ENCODE peak calls at places on chromosomes 5 and 9, in five cellular contexts. One of them, this sample, is unnamed.

GRCh38 chr9:93129691-93130500 is 4.2 kb downstream of the NINJ1 start:
- DNase-seq in hepatic stellate cell: no peak
- DNase-seq in ACHN: no peak
- DNase-seq in D341Med: no peak
- DNase-seq in activated CD4-positive, alpha-beta T cell treated with anti-CD3 and anti-CD28 coated beads, Interleukin-2, amount 10 ng/mL, durations not matched to agents 7 days and 5 days: no peak
- DNase-seq in this sample: no peak

GRCh38 chr5:35963381-35963843 is 25.0 kb upstream of the CAPSL start:
- DNase-seq in ACHN: no peak
- DNase-seq in D341Med: no peak
- DNase-seq in hepatic stellate cell: no peak
- DNase-seq in activated CD4-positive, alpha-beta T cell treated with anti-CD3 and anti-CD28 coated beads, Interleukin-2, amount 10 ng/mL, durations not matched to agents 7 days and 5 days: no peak
- DNase-seq in this sample: no peak

GRCh38 chr5:78829811-78830499 is 155.2 kb downstream of the ARSB start:
- DNase-seq in ACHN: no peak
- DNase-seq in activated CD4-positive, alpha-beta T cell treated with anti-CD3 and anti-CD28 coated beads, Interleukin-2, amount 10 ng/mL, durations not matched to agents 7 days and 5 days: no peak
- DNase-seq in hepatic stellate cell: no peak
- DNase-seq in D341Med: no peak
- DNase-seq in this sample: no peak

GRCh38 chr9:76215066-76215465 is 179.2 kb downstream of the RFK start:
- DNase-seq in hepatic stellate cell: no peak
- DNase-seq in D341Med: no peak
- DNase-seq in ACHN: no peak
- DNase-seq in activated CD4-positive, alpha-beta T cell treated with anti-CD3 and anti-CD28 coated beads, Interleukin-2, amount 10 ng/mL, durations not matched to agents 7 days and 5 days: no peak
- DNase-seq in this sample: no peak

GRCh38 chr5:179260324-179261070 is 84.8 kb downstream of the ADAMTS2 start:
- DNase-seq in activated CD4-positive, alpha-beta T cell treated with anti-CD3 and anti-CD28 coated beads, Interleukin-2, amount 10 ng/mL, durations not matched to agents 7 days and 5 days: no peak
- DNase-seq in hepatic stellate cell: no peak
- DNase-seq in ACHN: no peak
- DNase-seq in D341Med: no peak
- DNase-seq in this sample: no peak

GRCh38 chr5:95216136-95216955 is 68.5 kb downstream of the MCTP1 start:
- DNase-seq in activated CD4-positive, alpha-beta T cell treated with anti-CD3 and anti-CD28 coated beads, Interleukin-2, amount 10 ng/mL, durations not matched to agents 7 days and 5 days: no peak
- DNase-seq in ACHN: no peak
- DNase-seq in D341Med: no peak
- DNase-seq in hepatic stellate cell: no peak
- DNase-seq in this sample: no peak

GRCh38 chr9:17995031-17995430 is 416.2 kb downstream of the SH3GL2 start:
- DNase-seq in hepatic stellate cell: no peak
- DNase-seq in D341Med: no peak
- DNase-seq in activated CD4-positive, alpha-beta T cell treated with anti-CD3 and anti-CD28 coated beads, Interleukin-2, amount 10 ng/mL, durations not matched to agents 7 days and 5 days: no peak
- DNase-seq in ACHN: no peak
- DNase-seq in this sample: no peak

GRCh38 chr9:124286292-124286931 is 28.7 kb downstream of the NEK6 start:
- DNase-seq in hepatic stellate cell: peak
- DNase-seq in ACHN: peak
- DNase-seq in activated CD4-positive, alpha-beta T cell treated with anti-CD3 and anti-CD28 coated beads, Interleukin-2, amount 10 ng/mL, durations not matched to agents 7 days and 5 days: peak
- DNase-seq in D341Med: no peak
- DNase-seq in this sample: no peak

GRCh38 chr9:113964740-113965095 is 88.6 kb downstream of the ZNF618 start:
- DNase-seq in D341Med: no peak
- DNase-seq in ACHN: no peak
- DNase-seq in activated CD4-positive, alpha-beta T cell treated with anti-CD3 and anti-CD28 coated beads, Interleukin-2, amount 10 ng/mL, durations not matched to agents 7 days and 5 days: no peak
- DNase-seq in hepatic stellate cell: no peak
- DNase-seq in this sample: no peak

GRCh38 chr5:149211566-149211965 is 60.1 kb upstream of the AFAP1L1 start:
- DNase-seq in hepatic stellate cell: no peak
- DNase-seq in D341Med: no peak
- DNase-seq in ACHN: no peak
- DNase-seq in activated CD4-positive, alpha-beta T cell treated with anti-CD3 and anti-CD28 coated beads, Interleukin-2, amount 10 ng/mL, durations not matched to agents 7 days and 5 days: peak
- DNase-seq in this sample: no peak

GRCh38 chr5:32057157-32058096 is 116.7 kb downstream of the GOLPH3 start:
- DNase-seq in activated CD4-positive, alpha-beta T cell treated with anti-CD3 and anti-CD28 coated beads, Interleukin-2, amount 10 ng/mL, durations not matched to agents 7 days and 5 days: no peak
- DNase-seq in ACHN: peak
- DNase-seq in D341Med: no peak
- DNase-seq in hepatic stellate cell: no peak
- DNase-seq in this sample: no peak

GRCh38 chr9:132006657-132007370 is 72.9 kb downstream of the MED27 start:
- DNase-seq in D341Med: peak
- DNase-seq in hepatic stellate cell: no peak
- DNase-seq in ACHN: peak
- DNase-seq in activated CD4-positive, alpha-beta T cell treated with anti-CD3 and anti-CD28 coated beads, Interleukin-2, amount 10 ng/mL, durations not matched to agents 7 days and 5 days: peak
- DNase-seq in this sample: no peak

GRCh38 chr9:89410709-89411111 is 87.2 kb downstream of the SEMA4D start:
- DNase-seq in hepatic stellate cell: no peak
- DNase-seq in activated CD4-positive, alpha-beta T cell treated with anti-CD3 and anti-CD28 coated beads, Interleukin-2, amount 10 ng/mL, durations not matched to agents 7 days and 5 days: no peak
- DNase-seq in ACHN: peak
- DNase-seq in D341Med: no peak
- DNase-seq in this sample: peak

GRCh38 chr9:127557466-127557869 is 54.6 kb upstream of the STXBP1 start:
- DNase-seq in hepatic stellate cell: no peak
- DNase-seq in ACHN: no peak
- DNase-seq in activated CD4-positive, alpha-beta T cell treated with anti-CD3 and anti-CD28 coated beads, Interleukin-2, amount 10 ng/mL, durations not matched to agents 7 days and 5 days: no peak
- DNase-seq in D341Med: no peak
- DNase-seq in this sample: no peak

GRCh38 chr9:136244116-136244775 is 1.4 kb downstream of the QSOX2 start:
- DNase-seq in D341Med: no peak
- DNase-seq in activated CD4-positive, alpha-beta T cell treated with anti-CD3 and anti-CD28 coated beads, Interleukin-2, amount 10 ng/mL, durations not matched to agents 7 days and 5 days: peak
- DNase-seq in ACHN: peak
- DNase-seq in hepatic stellate cell: no peak
- DNase-seq in this sample: peak

GRCh38 chr9:134533850-134534585 is 107.6 kb upstream of the COL5A1 start:
- DNase-seq in ACHN: no peak
- DNase-seq in hepatic stellate cell: no peak
- DNase-seq in activated CD4-positive, alpha-beta T cell treated with anti-CD3 and anti-CD28 coated beads, Interleukin-2, amount 10 ng/mL, durations not matched to agents 7 days and 5 days: no peak
- DNase-seq in D341Med: no peak
- DNase-seq in this sample: no peak

GRCh38 chr5:65816729-65817128 is 94.7 kb downstream of the NLN start:
- DNase-seq in ACHN: no peak
- DNase-seq in activated CD4-positive, alpha-beta T cell treated with anti-CD3 and anti-CD28 coated beads, Interleukin-2, amount 10 ng/mL, durations not matched to agents 7 days and 5 days: no peak
- DNase-seq in hepatic stellate cell: no peak
- DNase-seq in D341Med: no peak
- DNase-seq in this sample: no peak

GRCh38 chr9:138020795-138021182 is 143.2 kb downstream of the CACNA1B start:
- DNase-seq in hepatic stellate cell: no peak
- DNase-seq in D341Med: no peak
- DNase-seq in ACHN: no peak
- DNase-seq in activated CD4-positive, alpha-beta T cell treated with anti-CD3 and anti-CD28 coated beads, Interleukin-2, amount 10 ng/mL, durations not matched to agents 7 days and 5 days: no peak
- DNase-seq in this sample: no peak

GRCh38 chr5:121692163-121692562 is 159.5 kb upstream of the FTMT start:
- DNase-seq in hepatic stellate cell: no peak
- DNase-seq in ACHN: no peak
- DNase-seq in activated CD4-positive, alpha-beta T cell treated with anti-CD3 and anti-CD28 coated beads, Interleukin-2, amount 10 ng/mL, durations not matched to agents 7 days and 5 days: no peak
- DNase-seq in D341Med: no peak
- DNase-seq in this sample: no peak

GRCh38 chr5:73902327-73903051 is 276.5 kb downstream of the ARHGEF28 start:
- DNase-seq in hepatic stellate cell: peak
- DNase-seq in ACHN: peak
- DNase-seq in activated CD4-positive, alpha-beta T cell treated with anti-CD3 and anti-CD28 coated beads, Interleukin-2, amount 10 ng/mL, durations not matched to agents 7 days and 5 days: peak
- DNase-seq in D341Med: peak
- DNase-seq in this sample: peak

GRCh38 chr5:104223885-104224773 is 661.5 kb upstream of the NUDT12 start:
- DNase-seq in D341Med: no peak
- DNase-seq in ACHN: no peak
- DNase-seq in hepatic stellate cell: no peak
- DNase-seq in activated CD4-positive, alpha-beta T cell treated with anti-CD3 and anti-CD28 coated beads, Interleukin-2, amount 10 ng/mL, durations not matched to agents 7 days and 5 days: no peak
- DNase-seq in this sample: peak

GRCh38 chr5:172144291-172144815 is 43.7 kb downstream of the STK10 start:
- DNase-seq in activated CD4-positive, alpha-beta T cell treated with anti-CD3 and anti-CD28 coated beads, Interleukin-2, amount 10 ng/mL, durations not matched to agents 7 days and 5 days: no peak
- DNase-seq in ACHN: no peak
- DNase-seq in hepatic stellate cell: peak
- DNase-seq in D341Med: no peak
- DNase-seq in this sample: no peak

GRCh38 chr5:132389453-132390286 is 20.2 kb downstream of the SLC22A5 start:
- DNase-seq in activated CD4-positive, alpha-beta T cell treated with anti-CD3 and anti-CD28 coated beads, Interleukin-2, amount 10 ng/mL, durations not matched to agents 7 days and 5 days: no peak
- DNase-seq in D341Med: no peak
- DNase-seq in hepatic stellate cell: peak
- DNase-seq in ACHN: peak
- DNase-seq in this sample: no peak

GRCh38 chr5:146040559-146040958 is 64.8 kb downstream of the PLAC8L1 start:
- DNase-seq in ACHN: no peak
- DNase-seq in D341Med: no peak
- DNase-seq in activated CD4-positive, alpha-beta T cell treated with anti-CD3 and anti-CD28 coated beads, Interleukin-2, amount 10 ng/mL, durations not matched to agents 7 days and 5 days: no peak
- DNase-seq in hepatic stellate cell: no peak
- DNase-seq in this sample: no peak

GRCh38 chr5:66223637-66224036 is 79.5 kb downstream of the SREK1 start:
- DNase-seq in hepatic stellate cell: no peak
- DNase-seq in activated CD4-positive, alpha-beta T cell treated with anti-CD3 and anti-CD28 coated beads, Interleukin-2, amount 10 ng/mL, durations not matched to agents 7 days and 5 days: no peak
- DNase-seq in ACHN: peak
- DNase-seq in D341Med: peak
- DNase-seq in this sample: no peak

GRCh38 chr5:56685503-56686217 is 129.7 kb upstream of the MAP3K1 start:
- DNase-seq in activated CD4-positive, alpha-beta T cell treated with anti-CD3 and anti-CD28 coated beads, Interleukin-2, amount 10 ng/mL, durations not matched to agents 7 days and 5 days: no peak
- DNase-seq in ACHN: no peak
- DNase-seq in hepatic stellate cell: no peak
- DNase-seq in D341Med: no peak
- DNase-seq in this sample: no peak

GRCh38 chr5:128842241-128842640 is 123.0 kb upstream of the SLC27A6 start:
- DNase-seq in activated CD4-positive, alpha-beta T cell treated with anti-CD3 and anti-CD28 coated beads, Interleukin-2, amount 10 ng/mL, durations not matched to agents 7 days and 5 days: no peak
- DNase-seq in D341Med: no peak
- DNase-seq in ACHN: no peak
- DNase-seq in hepatic stellate cell: no peak
- DNase-seq in this sample: no peak

GRCh38 chr5:89932771-89933181 is 476.8 kb downstream of the CETN3 start:
- DNase-seq in D341Med: no peak
- DNase-seq in activated CD4-positive, alpha-beta T cell treated with anti-CD3 and anti-CD28 coated beads, Interleukin-2, amount 10 ng/mL, durations not matched to agents 7 days and 5 days: no peak
- DNase-seq in ACHN: no peak
- DNase-seq in hepatic stellate cell: no peak
- DNase-seq in this sample: no peak

GRCh38 chr5:122310886-122311285 is 1.2 kb upstream of the SNCAIP start:
- DNase-seq in ACHN: no peak
- DNase-seq in activated CD4-positive, alpha-beta T cell treated with anti-CD3 and anti-CD28 coated beads, Interleukin-2, amount 10 ng/mL, durations not matched to agents 7 days and 5 days: no peak
- DNase-seq in hepatic stellate cell: no peak
- DNase-seq in D341Med: no peak
- DNase-seq in this sample: no peak

GRCh38 chr9:110099236-110099741 is 108.7 kb downstream of the C9orf152 start:
- DNase-seq in D341Med: peak
- DNase-seq in hepatic stellate cell: no peak
- DNase-seq in ACHN: no peak
- DNase-seq in activated CD4-positive, alpha-beta T cell treated with anti-CD3 and anti-CD28 coated beads, Interleukin-2, amount 10 ng/mL, durations not matched to agents 7 days and 5 days: no peak
- DNase-seq in this sample: no peak

GRCh38 chr5:132033122-132033521 is 21.7 kb upstream of the ACSL6 start:
- DNase-seq in activated CD4-positive, alpha-beta T cell treated with anti-CD3 and anti-CD28 coated beads, Interleukin-2, amount 10 ng/mL, durations not matched to agents 7 days and 5 days: no peak
- DNase-seq in hepatic stellate cell: no peak
- DNase-seq in ACHN: no peak
- DNase-seq in D341Med: no peak
- DNase-seq in this sample: no peak

GRCh38 chr9:97726716-97727115 is 29.6 kb upstream of the XPA start:
- DNase-seq in activated CD4-positive, alpha-beta T cell treated with anti-CD3 and anti-CD28 coated beads, Interleukin-2, amount 10 ng/mL, durations not matched to agents 7 days and 5 days: no peak
- DNase-seq in hepatic stellate cell: no peak
- DNase-seq in D341Med: no peak
- DNase-seq in ACHN: no peak
- DNase-seq in this sample: no peak

GRCh38 chr9:127583605-127584053 is 28.4 kb upstream of the STXBP1 start:
- DNase-seq in activated CD4-positive, alpha-beta T cell treated with anti-CD3 and anti-CD28 coated beads, Interleukin-2, amount 10 ng/mL, durations not matched to agents 7 days and 5 days: no peak
- DNase-seq in ACHN: no peak
- DNase-seq in D341Med: no peak
- DNase-seq in hepatic stellate cell: no peak
- DNase-seq in this sample: no peak

GRCh38 chr5:28880936-28881335 is 1842.5 kb upstream of the CDH9 start:
- DNase-seq in ACHN: no peak
- DNase-seq in hepatic stellate cell: no peak
- DNase-seq in D341Med: no peak
- DNase-seq in activated CD4-positive, alpha-beta T cell treated with anti-CD3 and anti-CD28 coated beads, Interleukin-2, amount 10 ng/mL, durations not matched to agents 7 days and 5 days: no peak
- DNase-seq in this sample: no peak

GRCh38 chr5:145027266-145027665 is 807.9 kb downstream of the PRELID2 start:
- DNase-seq in ACHN: no peak
- DNase-seq in D341Med: no peak
- DNase-seq in activated CD4-positive, alpha-beta T cell treated with anti-CD3 and anti-CD28 coated beads, Interleukin-2, amount 10 ng/mL, durations not matched to agents 7 days and 5 days: no peak
- DNase-seq in hepatic stellate cell: no peak
- DNase-seq in this sample: no peak

This sample was measured in CD4-positive, alpha-beta memory T cell.